ENCODE peak calls at places on chromosomes 7 and 10, in ten cellular contexts. E is HCT116, A is GM23338, H is transverse colon, P is breast epithelium, C is prostate gland, V is K562, N is H1, T is sigmoid colon, K is esophagus muscularis mucosa. J is an unnamed sample.

GRCh38 chr10:34717429-34717828 is 97.7 kb downstream of the PARD3 start:
- DNase-seq in T (no peak), C (no peak), P (no peak), H (no peak), V (no peak), A (no peak), E (no peak), N (no peak), K (peak), J (no peak)

GRCh38 chr7:29045258-29046095 is 87.3 kb upstream of the TRIL start:
- DNase-seq in K (no peak), E (no peak), C (no peak), P (no peak), T (no peak), H (no peak), N (no peak), A (no peak), V (no peak), J (no peak)

GRCh38 chr7:50728184-50728583 is 54.5 kb downstream of the GRB10 start:
- DNase-seq in K (no peak), V (no peak), T (no peak), N (no peak), E (no peak), C (no peak), A (no peak), P (no peak), H (no peak), J (no peak)

GRCh38 chr7:123690550-123690949 is 34.9 kb downstream of the LMOD2 start:
- DNase-seq in A (no peak), E (no peak), K (no peak), T (no peak), H (no peak), V (no peak), P (no peak), N (no peak), C (no peak), J (no peak)

GRCh38 chr10:68073631-68074403 is 1.3 kb downstream of the HERC4 start:
- DNase-seq in H (no peak), V (peak), C (no peak), T (no peak), P (no peak), N (no peak), E (no peak), K (no peak), A (no peak), J (no peak)

GRCh38 chr10:65805993-65806392 is 1119.8 kb upstream of the LRRTM3 start:
- DNase-seq in A (no peak), V (no peak), H (no peak), E (no peak), K (no peak), T (no peak), P (no peak), N (no peak), C (no peak), J (no peak)

GRCh38 chr7:100674441-100675407 is 1.2 kb downstream of the GNB2 start:
- DNase-seq in P (no peak), N (no peak), H (peak), C (no peak), A (peak), V (peak), T (peak), E (no peak), K (no peak), J (no peak)

GRCh38 chr7:91020611-91021385 is 243.4 kb upstream of the FZD1 start:
- DNase-seq in N (no peak), A (no peak), K (no peak), C (no peak), E (no peak), V (no peak), T (no peak), H (no peak), P (no peak), J (no peak)

GRCh38 chr7:41930538-41931262 is 227.8 kb upstream of the INHBA start:
- DNase-seq in P (no peak), T (no peak), V (no peak), H (no peak), K (no peak), N (no peak), A (no peak), C (no peak), E (no peak), J (no peak)

GRCh38 chr7:29254663-29255062 is 60.1 kb downstream of the CHN2 start:
- DNase-seq in P (no peak), T (no peak), A (peak), K (no peak), N (no peak), E (no peak), V (no peak), C (no peak), H (no peak), J (no peak)

GRCh38 chr10:7561216-7561893 is 105.4 kb downstream of the ITIH5 start:
- DNase-seq in V (no peak), P (no peak), H (peak), K (no peak), C (peak), T (peak), A (peak), E (no peak), N (no peak), J (no peak)

GRCh38 chr7:3201937-3202715 is 98.9 kb upstream of the SDK1 start:
- DNase-seq in C (no peak), N (no peak), E (no peak), A (no peak), P (no peak), H (no peak), K (peak), T (peak), V (no peak), J (peak)

GRCh38 chr10:15419279-15419874 is 48.3 kb upstream of the FAM171A1 start:
- DNase-seq in K (no peak), P (no peak), V (peak), T (no peak), E (peak), H (peak), A (peak), N (no peak), C (no peak), J (no peak)

GRCh38 chr10:131747791-131748190 is 153.0 kb upstream of the PPP2R2D start:
- DNase-seq in T (peak), E (no peak), H (no peak), A (no peak), P (no peak), C (no peak), K (no peak), N (no peak), V (no peak), J (no peak)

GRCh38 chr10:14564268-14564744 is 210.4 kb downstream of the FAM107B start:
- DNase-seq in V (no peak), N (no peak), E (no peak), K (no peak), T (no peak), C (no peak), H (no peak), A (no peak), P (no peak), J (no peak)

GRCh38 chr10:102196893-102197292 is 29.2 kb upstream of the ELOVL3 start:
- DNase-seq in E (no peak), P (no peak), C (no peak), K (no peak), N (no peak), H (no peak), T (no peak), V (no peak), A (no peak), J (no peak)

GRCh38 chr7:142250705-142251104 is 7.2 kb downstream of the PRSS58 start:
- DNase-seq in E (no peak), V (no peak), K (no peak), N (no peak), C (no peak), A (peak), H (no peak), T (no peak), P (no peak), J (no peak)

GRCh38 chr10:122286872-122287271 is 15.8 kb downstream of the BTBD16 start:
- DNase-seq in C (no peak), A (peak), T (peak), N (no peak), E (no peak), K (no peak), V (no peak), H (no peak), P (no peak), J (no peak)

GRCh38 chr10:132928261-132928660 is 14.1 kb downstream of the CFAP46 start:
- DNase-seq in V (no peak), H (no peak), K (no peak), C (no peak), E (no peak), N (no peak), T (no peak), A (no peak), P (no peak), J (no peak)

GRCh38 chr7:140674899-140675701 is 2.4 kb downstream of the ADCK2 start:
- DNase-seq in P (no peak), A (peak), V (peak), E (peak), C (no peak), K (no peak), H (peak), N (no peak), T (peak), J (no peak)

GRCh38 chr7:141572175-141572574 is 21.0 kb downstream of the AGK start:
- DNase-seq in K (no peak), T (no peak), A (no peak), P (no peak), C (no peak), V (no peak), N (no peak), H (no peak), E (no peak), J (no peak)

GRCh38 chr7:132771301-132771730 is 195.0 kb upstream of the PLXNA4 start:
- DNase-seq in N (no peak), T (no peak), A (peak), E (no peak), C (no peak), H (no peak), K (no peak), V (no peak), P (no peak), J (no peak)

GRCh38 chr7:93889261-93889660 is 1.3 kb downstream of the TFPI2 start:
- DNase-seq in N (no peak), K (no peak), E (no peak), C (no peak), P (no peak), H (no peak), V (no peak), A (no peak), T (no peak), J (no peak)

DNA sequence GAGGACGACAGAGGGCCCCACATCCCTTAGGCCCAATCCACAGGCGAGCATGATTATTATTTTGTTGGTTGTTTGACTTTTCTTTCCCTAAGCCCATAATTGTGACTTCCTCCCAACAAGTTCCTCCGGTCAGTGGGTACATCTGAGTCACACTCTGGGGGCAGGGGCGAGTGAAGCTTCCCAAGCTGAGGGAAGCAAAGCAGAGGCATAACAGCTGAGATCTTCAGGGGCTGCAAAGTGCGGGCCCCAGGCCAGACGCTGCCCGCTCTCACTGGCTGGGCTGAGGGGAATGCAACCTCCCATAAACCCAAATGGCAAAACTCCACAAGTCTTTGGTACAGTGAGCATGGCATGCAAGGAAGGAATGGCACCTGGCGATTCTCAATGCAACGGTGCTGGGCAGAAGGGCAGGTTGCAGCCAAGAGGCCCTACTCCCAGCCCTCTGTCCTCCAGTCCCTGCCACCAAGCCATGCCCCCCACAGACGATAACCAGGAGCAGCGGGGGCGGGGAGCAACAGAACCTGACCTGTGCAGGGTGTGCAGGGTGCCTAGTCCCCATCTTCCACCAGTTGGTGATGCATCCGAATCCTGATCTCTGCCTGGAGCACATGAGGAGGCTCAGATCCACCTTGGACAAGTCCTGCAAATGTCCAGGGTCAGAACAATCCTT is 25.3 kb downstream of the TNS3 start:
- DNase-seq in E (no peak), C (no peak), A (no peak), H (no peak), T (no peak), K (no peak), V (no peak), P (no peak), N (no peak), J (no peak)
- TF ChIP-seq POLR2AphosphoS5 in E (no peak), C (no peak), A (no peak), H (no peak), T (no peak), K (no peak), V (no peak), P (no peak), N (no peak), J (no peak)

DNA sequence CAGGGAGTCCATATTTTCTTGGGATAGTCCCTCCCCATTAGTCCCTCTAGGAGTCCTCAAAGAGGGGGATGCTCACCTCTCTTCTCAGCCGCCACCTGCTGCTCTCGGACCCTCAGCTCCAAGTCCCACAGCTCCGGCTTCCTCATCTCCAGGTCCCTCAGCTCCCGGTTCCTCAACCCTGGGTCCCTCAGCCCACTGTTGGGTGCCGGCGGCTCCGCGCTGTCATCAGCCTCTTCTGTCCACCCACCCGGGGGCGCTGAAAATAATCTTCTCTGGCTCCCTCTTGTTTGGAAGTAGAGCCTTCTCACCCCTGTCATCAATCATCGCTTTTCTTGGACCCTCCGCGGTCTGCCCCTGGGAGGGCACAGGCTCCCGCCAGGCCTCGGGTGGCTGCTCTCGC is 13.3 kb upstream of the CNNM1 start:
- DNase-seq in E (no peak), T (no peak), K (no peak), C (no peak), N (no peak), A (no peak), H (no peak), P (no peak), V (no peak), J (no peak)
- TF ChIP-seq POLR2AphosphoS5 in E (no peak), T (no peak), K (no peak), C (no peak), N (no peak), A (no peak), H (no peak), P (no peak), V (no peak), J (no peak)

DNA sequence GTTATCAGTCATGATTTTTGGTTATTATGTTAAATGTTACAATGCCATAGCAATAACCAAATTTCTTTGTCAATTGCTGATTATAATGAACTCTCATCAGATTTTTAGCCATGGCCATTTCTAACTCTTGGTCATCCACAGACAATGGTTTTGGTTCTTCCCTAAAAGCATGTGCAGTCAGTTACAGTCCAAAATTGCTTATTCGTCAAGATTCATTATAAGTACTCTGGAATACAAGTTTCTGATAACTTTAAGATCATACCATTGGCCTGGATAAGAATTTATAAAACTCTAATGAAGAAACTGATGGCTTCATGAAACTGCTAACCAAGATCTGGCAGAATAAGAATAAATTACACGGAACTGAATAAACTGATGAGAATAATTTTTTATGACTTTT is 50.9 kb downstream of the PDZD8 start:
- DNase-seq in P (no peak), V (no peak), N (no peak), T (no peak), H (no peak), E (no peak), K (no peak), C (no peak), A (no peak), J (no peak)
- TF ChIP-seq POLR2AphosphoS5 in P (no peak), V (no peak), N (no peak), T (no peak), H (no peak), E (no peak), K (no peak), C (no peak), A (no peak), J (no peak)

GRCh38 chr7:27154901-27155815 is 1.3 kb downstream of the HOXA7 start:
- DNase-seq in N (no peak), A (no peak), V (no peak), P (peak), E (no peak), T (peak), C (no peak), H (peak), K (no peak), J (no peak)

GRCh38 chr7:27156901-27157716 is 634 bp upstream of the HOXA7 start:
- DNase-seq in V (no peak), T (peak), P (peak), C (no peak), A (no peak), H (peak), K (no peak), E (no peak), N (no peak), J (no peak)

GRCh38 chr7:27156508-27156898 is at the start of gene HOXA7:
- DNase-seq in C (no peak), N (no peak), A (peak), P (peak), T (peak), E (no peak), H (peak), V (no peak), K (no peak), J (no peak)

GRCh38 chr7:27154369-27154768 is 2.0 kb upstream of the HOXA3 start:
- DNase-seq in K (no peak), A (no peak), H (peak), V (no peak), C (no peak), E (no peak), N (no peak), T (peak), P (peak), J (no peak)

GRCh38 chr7:27155816-27156507 is 513 bp downstream of the HOXA7 start:
- DNase-seq in T (peak), V (no peak), P (peak), A (peak), N (no peak), H (peak), C (no peak), E (no peak), K (no peak), J (no peak)
- TF ChIP-seq POLR2AphosphoS5 in T (peak), V (no peak), P (no peak), A (no peak), N (no peak), H (peak), C (no peak), E (peak), K (no peak), J (peak)

GRCh38 chr10:120458432-120458831 is 1.4 kb downstream of the PLPP4 start:
- DNase-seq in K (peak), H (no peak), A (no peak), C (no peak), P (no peak), T (no peak), E (no peak), V (no peak), N (no peak), J (no peak)

GRCh38 chr10:120462018-120462682 is 5.1 kb downstream of the PLPP4 start:
- DNase-seq in E (no peak), C (no peak), V (no peak), H (no peak), N (no peak), K (peak), A (no peak), T (no peak), P (no peak), J (peak)

GRCh38 chr10:120459185-120459584 is 2.2 kb downstream of the PLPP4 start:
- DNase-seq in E (no peak), V (peak), H (no peak), T (no peak), A (no peak), P (no peak), C (no peak), N (no peak), K (no peak), J (peak)

GRCh38 chr10:120460191-120460590 is 3.2 kb downstream of the PLPP4 start:
- DNase-seq in P (no peak), E (no peak), A (no peak), T (no peak), K (peak), H (no peak), C (no peak), N (no peak), V (no peak), J (no peak)

DNA sequence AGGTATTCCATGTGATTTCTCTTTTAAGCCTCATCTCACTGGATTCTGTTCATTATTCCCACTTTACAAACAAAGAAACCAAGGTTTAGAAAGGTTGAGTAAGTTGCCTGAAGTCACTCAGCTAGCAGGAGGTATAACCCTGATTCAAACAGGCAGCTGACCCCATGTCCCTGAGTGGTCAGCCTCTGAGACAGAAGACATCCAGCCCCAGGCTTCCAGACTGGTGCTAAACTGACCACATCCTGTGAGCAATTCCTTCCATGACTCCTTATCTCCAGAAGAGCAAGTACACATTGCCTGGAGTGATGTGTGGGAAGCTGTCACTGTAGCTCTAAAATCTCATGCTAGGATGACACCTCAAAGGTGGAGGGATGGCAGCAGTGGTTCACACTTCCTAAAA is 3.7 kb downstream of the PLPP4 start:
- DNase-seq in N (no peak), A (no peak), H (no peak), V (peak), K (peak), T (no peak), P (no peak), C (no peak), E (no peak), J (peak)
- TF ChIP-seq POLR2AphosphoS5 in N (no peak), A (no peak), H (no peak), V (no peak), K (no peak), T (no peak), P (no peak), C (no peak), E (no peak), J (no peak)

GRCh38 chr7:77796960-77797359 is 1.3 kb downstream of the TMEM60 start:
- DNase-seq in N (no peak), H (no peak), E (no peak), A (no peak), P (no peak), V (no peak), K (no peak), C (no peak), T (no peak), J (no peak)

GRCh38 chr7:77799078-77799964 is 748 bp downstream of the PHTF2 start:
- DNase-seq in A (peak), K (no peak), E (peak), V (peak), P (peak), C (peak), H (peak), N (no peak), T (peak), J (no peak)

GRCh38 chr7:77800158-77800557 is 1.6 kb downstream of the PHTF2 start:
- DNase-seq in A (no peak), N (no peak), E (no peak), P (no peak), H (no peak), V (peak), T (no peak), C (no peak), K (no peak), J (no peak)

GRCh38 chr7:77797734-77798393 is 370 bp downstream of the TMEM60 start:
- DNase-seq in E (no peak), A (no peak), T (peak), P (no peak), K (peak), N (no peak), H (peak), V (peak), C (no peak), J (no peak)

GRCh38 chr7:77798394-77799077 is at the start of the genes PHTF2 and TMEM60:
- DNase-seq in K (peak), T (peak), A (peak), C (peak), E (peak), P (peak), V (peak), H (peak), N (peak), J (peak)
- TF ChIP-seq POLR2AphosphoS5 in K (peak), T (peak), A (peak), C (peak), E (peak), P (peak), V (peak), H (peak), N (peak), J (peak)